ENCODE peak calls at places on chromosomes 7 and 10, in six cellular contexts. One of them, this sample, is unnamed.

GRCh38 chr10:52740913-52741675 is 31.5 kb downstream of the MBL2 start:
- DNase-seq in K562: peak; percentile 50
- DNase-seq in GM12878: no peak
- DNase-seq in GM23338: peak; percentile 85
- DNase-seq in H1: peak; percentile 31
- DNase-seq in WTC11: peak; percentile 90
- DNase-seq in this sample: peak; percentile 66

GRCh38 chr7:106947244-106947728 is 82.2 kb downstream of the PIK3CG start:
- DNase-seq in K562: peak; percentile 96
- DNase-seq in GM23338: peak; percentile 97
- DNase-seq in H1: peak; percentile 83
- DNase-seq in WTC11: peak; percentile 65
- DNase-seq in GM12878: no peak
- DNase-seq in this sample: peak; percentile 35

GRCh38 chr7:153887756-153888591 is 164.2 kb upstream of the DPP6 start:
- DNase-seq in H1: no peak
- DNase-seq in GM23338: no peak
- DNase-seq in GM12878: no peak
- DNase-seq in K562: no peak
- DNase-seq in WTC11: no peak
- DNase-seq in this sample: no peak

GRCh38 chr10:102744374-102745051 is 765 bp downstream of the WBP1L start:
- DNase-seq in GM12878: no peak
- DNase-seq in K562: peak; percentile 47
- DNase-seq in WTC11: no peak
- DNase-seq in GM23338: peak; percentile 31
- DNase-seq in H1: no peak
- DNase-seq in this sample: no peak

GRCh38 chr10:21197006-21197405 is 299.9 kb upstream of the NEBL start:
- DNase-seq in K562: no peak
- DNase-seq in GM23338: no peak
- DNase-seq in WTC11: no peak
- DNase-seq in GM12878: no peak
- DNase-seq in H1: no peak
- DNase-seq in this sample: no peak

GRCh38 chr10:89466599-89467035 is 52.2 kb downstream of the IFIT5 start:
- DNase-seq in WTC11: no peak
- DNase-seq in GM23338: peak; percentile 48
- DNase-seq in GM12878: no peak
- DNase-seq in H1: no peak
- DNase-seq in K562: peak; percentile 6
- DNase-seq in this sample: peak; percentile 18

GRCh38 chr10:99849525-99849924 is 67.1 kb downstream of the ABCC2 start:
- DNase-seq in GM23338: peak; percentile 59
- DNase-seq in GM12878: no peak
- DNase-seq in K562: no peak
- DNase-seq in H1: no peak
- DNase-seq in WTC11: no peak
- DNase-seq in this sample: peak; percentile 85

GRCh38 chr10:43352951-43353350 is 18.5 kb upstream of the FXYD4 start:
- DNase-seq in GM23338: no peak
- DNase-seq in K562: no peak
- DNase-seq in GM12878: no peak
- DNase-seq in WTC11: no peak
- DNase-seq in H1: no peak
- DNase-seq in this sample: no peak

GRCh38 chr7:101172854-101173751 is 7.0 kb downstream of the NAT16 start:
- DNase-seq in GM12878: no peak
- DNase-seq in WTC11: peak; percentile 18
- DNase-seq in GM23338: peak; percentile 51
- DNase-seq in K562: peak; percentile 41
- DNase-seq in H1: no peak
- DNase-seq in this sample: no peak

GRCh38 chr10:71124921-71125748 is 87.2 kb upstream of the UNC5B start:
- DNase-seq in GM12878: no peak
- DNase-seq in H1: no peak
- DNase-seq in WTC11: no peak
- DNase-seq in GM23338: no peak
- DNase-seq in K562: no peak
- DNase-seq in this sample: no peak

GRCh38 chr7:103805376-103805775 is 184.1 kb downstream of the RELN start:
- DNase-seq in K562: no peak
- DNase-seq in WTC11: no peak
- DNase-seq in GM23338: no peak
- DNase-seq in H1: no peak
- DNase-seq in GM12878: no peak
- DNase-seq in this sample: no peak

GRCh38 chr10:75238182-75239180 is 2.7 kb upstream of the COMTD1 start:
- DNase-seq in K562: peak; percentile 67
- DNase-seq in H1: no peak
- DNase-seq in WTC11: no peak
- DNase-seq in GM12878: no peak
- DNase-seq in GM23338: peak; percentile 54
- DNase-seq in this sample: no peak

GRCh38 chr10:6669269-6669859 is 89.3 kb upstream of the PRKCQ start:
- DNase-seq in H1: no peak
- DNase-seq in GM12878: no peak
- DNase-seq in WTC11: no peak
- DNase-seq in GM23338: peak; percentile 77
- DNase-seq in K562: peak; percentile 50
- DNase-seq in this sample: peak; percentile 14

GRCh38 chr10:35192645-35193249 is 66.1 kb downstream of the CREM start:
- DNase-seq in H1: no peak
- DNase-seq in WTC11: no peak
- DNase-seq in GM12878: no peak
- DNase-seq in GM23338: no peak
- DNase-seq in K562: no peak
- DNase-seq in this sample: no peak

GRCh38 chr10:105837951-105838350 is 1196.9 kb downstream of the SORCS3 start:
- DNase-seq in WTC11: no peak
- DNase-seq in H1: no peak
- DNase-seq in GM23338: peak; percentile 25
- DNase-seq in GM12878: peak; percentile 52
- DNase-seq in K562: no peak
- DNase-seq in this sample: peak; percentile 6

GRCh38 chr7:1061180-1061579 is 16.8 kb downstream of the GPR146 start:
- DNase-seq in H1: no peak
- DNase-seq in WTC11: no peak
- DNase-seq in K562: no peak
- DNase-seq in GM12878: no peak
- DNase-seq in GM23338: no peak
- DNase-seq in this sample: no peak

GRCh38 chr7:99409814-99410213 is 1.0 kb downstream of the BUD31 start:
- DNase-seq in H1: no peak
- DNase-seq in GM23338: no peak
- DNase-seq in WTC11: no peak
- DNase-seq in GM12878: no peak
- DNase-seq in K562: peak; percentile 35
- DNase-seq in this sample: no peak

GRCh38 chr10:34728361-34728760 is 86.7 kb downstream of the PARD3 start:
- DNase-seq in K562: no peak
- DNase-seq in H1: no peak
- DNase-seq in GM12878: no peak
- DNase-seq in GM23338: no peak
- DNase-seq in WTC11: no peak
- DNase-seq in this sample: no peak

GRCh38 chr10:84563355-84563754 is 235.0 kb downstream of the CCSER2 start:
- DNase-seq in GM23338: no peak
- DNase-seq in K562: no peak
- DNase-seq in H1: no peak
- DNase-seq in WTC11: no peak
- DNase-seq in GM12878: peak; percentile 23
- DNase-seq in this sample: no peak

GRCh38 chr10:103839513-103839864 is 15.9 kb downstream of the SH3PXD2A start:
- DNase-seq in GM12878: no peak
- DNase-seq in H1: no peak
- DNase-seq in K562: no peak
- DNase-seq in GM23338: no peak
- DNase-seq in WTC11: no peak
- DNase-seq in this sample: no peak

GRCh38 chr10:6920072-6921019 is 340.3 kb upstream of the PRKCQ start:
- DNase-seq in GM23338: peak; percentile 92
- DNase-seq in K562: peak; percentile 92
- DNase-seq in H1: peak; percentile 47
- DNase-seq in WTC11: peak; percentile 83
- DNase-seq in GM12878: no peak
- DNase-seq in this sample: peak; percentile 33

GRCh38 chr10:80468002-80468401 is 13.9 kb downstream of the TSPAN14 start:
- DNase-seq in H1: no peak
- DNase-seq in K562: peak; percentile 58
- DNase-seq in WTC11: peak; percentile 74
- DNase-seq in GM12878: no peak
- DNase-seq in GM23338: peak; percentile 87
- DNase-seq in this sample: no peak

GRCh38 chr7:101557978-101558741 is 70.9 kb downstream of the MYL10 start:
- DNase-seq in H1: no peak
- DNase-seq in K562: no peak
- DNase-seq in GM23338: no peak
- DNase-seq in GM12878: no peak
- DNase-seq in WTC11: no peak
- DNase-seq in this sample: no peak

DNA sequence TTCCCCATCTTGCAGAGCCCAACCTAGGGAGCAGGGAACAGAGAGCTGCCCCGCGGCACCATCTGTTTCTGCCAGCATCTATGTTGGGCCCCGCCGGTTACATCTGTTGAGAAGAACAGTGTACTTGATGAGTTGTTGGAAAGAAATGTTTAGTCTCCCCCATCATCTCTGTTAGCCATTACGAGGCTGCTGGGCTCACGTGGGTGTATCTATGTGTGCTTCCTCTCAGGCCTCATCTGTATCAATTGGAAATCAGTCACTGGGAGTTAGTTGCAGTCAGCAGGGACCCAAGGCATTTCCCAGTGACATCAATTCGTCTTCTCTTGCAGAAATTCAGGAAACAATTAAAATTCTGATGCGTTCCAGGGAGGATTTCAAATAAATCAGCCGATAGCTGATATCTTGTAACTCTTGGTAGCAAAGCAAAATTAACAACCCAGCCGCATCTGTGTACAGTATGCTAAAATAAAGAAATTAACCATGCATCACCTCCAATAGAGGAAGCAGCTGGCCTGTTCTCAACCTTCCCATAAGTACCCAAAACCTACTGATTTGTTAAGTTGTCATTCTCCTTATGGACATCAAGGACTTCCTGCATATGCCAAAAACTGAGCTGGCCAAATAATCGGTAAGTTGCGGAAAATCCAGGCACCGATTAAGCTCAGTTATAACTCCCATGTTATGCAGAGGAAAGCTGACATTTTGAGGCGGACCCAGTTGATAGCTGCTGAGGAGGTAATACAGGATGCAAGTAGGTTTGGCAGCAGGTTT is 725.3 kb upstream of the GALNT17 start:
- DNase-seq in GM23338: no peak
- DNase-seq in GM12878: no peak
- DNase-seq in WTC11: no peak
- DNase-seq in H1: no peak
- DNase-seq in K562: no peak
- DNase-seq in this sample: no peak
- TF ChIP-seq CREB1 in GM23338: no peak
- TF ChIP-seq CREB1 in GM12878: no peak
- TF ChIP-seq CREB1 in WTC11: no peak
- TF ChIP-seq CREB1 in H1: no peak
- TF ChIP-seq CREB1 in K562: no peak
- TF ChIP-seq CREB1 in this sample: no peak

GRCh38 chr7:118288098-118288497 is 63.6 kb downstream of the ANKRD7 start:
- DNase-seq in WTC11: no peak
- DNase-seq in GM12878: peak; percentile 5
- DNase-seq in GM23338: no peak
- DNase-seq in K562: no peak
- DNase-seq in H1: no peak
- DNase-seq in this sample: no peak
- TF ChIP-seq CREB1 in WTC11: no peak
- TF ChIP-seq CREB1 in GM12878: no peak
- TF ChIP-seq CREB1 in GM23338: no peak
- TF ChIP-seq CREB1 in K562: no peak
- TF ChIP-seq CREB1 in H1: no peak
- TF ChIP-seq CREB1 in this sample: no peak

GRCh38 chr10:114753126-114753525 is 68.5 kb upstream of the FHIP2A start:
- DNase-seq in GM12878: no peak
- DNase-seq in K562: no peak
- DNase-seq in H1: no peak
- DNase-seq in GM23338: no peak
- DNase-seq in WTC11: no peak
- DNase-seq in this sample: no peak
- TF ChIP-seq CREB1 in GM12878: no peak
- TF ChIP-seq CREB1 in K562: no peak
- TF ChIP-seq CREB1 in H1: no peak
- TF ChIP-seq CREB1 in GM23338: no peak
- TF ChIP-seq CREB1 in WTC11: no peak
- TF ChIP-seq CREB1 in this sample: no peak

GRCh38 chr10:132446661-132447445 is 49.9 kb downstream of the PWWP2B start:
- DNase-seq in H1: no peak
- DNase-seq in WTC11: no peak
- DNase-seq in GM12878: peak; percentile 21
- DNase-seq in K562: peak; percentile 85
- DNase-seq in GM23338: no peak
- DNase-seq in this sample: peak; percentile 83

GRCh38 chr10:132448248-132448731 is 51.3 kb downstream of the PWWP2B start:
- DNase-seq in H1: no peak
- DNase-seq in WTC11: peak; percentile 84
- DNase-seq in GM12878: peak; percentile 30
- DNase-seq in GM23338: peak; percentile 79
- DNase-seq in K562: peak; percentile 91
- DNase-seq in this sample: no peak

GRCh38 chr10:132446195-132446581 is 49.2 kb downstream of the PWWP2B start:
- DNase-seq in K562: no peak
- DNase-seq in GM12878: no peak
- DNase-seq in WTC11: no peak
- DNase-seq in H1: no peak
- DNase-seq in GM23338: no peak
- DNase-seq in this sample: no peak

GRCh38 chr10:132449051-132449825 is 52.2 kb downstream of the PWWP2B start:
- DNase-seq in GM12878: no peak
- DNase-seq in H1: no peak
- DNase-seq in GM23338: no peak
- DNase-seq in WTC11: peak; percentile 76
- DNase-seq in K562: no peak
- DNase-seq in this sample: no peak

DNA sequence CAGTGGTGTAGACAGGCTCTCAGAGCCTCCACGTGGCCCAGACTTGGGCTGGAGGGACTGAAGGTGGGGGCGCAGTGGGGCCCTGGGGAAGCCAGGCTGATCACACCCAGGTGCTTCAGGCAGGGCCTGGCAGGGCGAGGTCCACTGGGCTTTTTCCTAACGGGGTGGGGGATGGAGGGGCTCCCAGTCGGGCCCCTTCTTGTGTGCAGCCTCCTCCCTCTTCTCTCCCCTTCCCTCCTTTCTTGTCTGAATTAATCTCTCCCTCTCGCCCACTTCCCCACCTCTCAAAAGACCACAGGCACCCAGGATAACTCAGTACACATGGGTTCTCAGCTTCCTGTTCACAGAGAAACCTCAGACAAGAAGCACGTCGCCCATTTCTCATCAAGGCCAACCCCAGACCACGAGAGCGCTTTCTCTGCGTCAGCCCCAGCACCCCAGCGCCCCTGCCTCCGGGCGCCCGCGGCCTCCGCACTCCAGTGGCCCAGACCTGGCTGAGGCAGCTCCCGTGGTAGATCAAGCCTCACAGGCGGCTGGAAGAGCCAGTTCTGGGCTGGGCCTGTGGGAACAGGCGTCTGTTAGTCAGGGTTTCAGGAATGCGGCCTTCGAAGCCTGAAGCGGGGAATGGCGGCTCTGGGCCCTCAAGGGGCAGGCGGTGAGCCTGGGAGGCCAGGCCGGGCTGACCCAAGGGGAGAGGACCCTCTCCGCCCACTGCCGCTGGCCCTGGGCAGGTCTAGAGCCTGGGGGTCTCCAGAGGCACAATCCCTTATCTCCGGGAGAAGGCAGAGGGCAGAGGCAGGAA is 50.6 kb downstream of the PWWP2B start:
- DNase-seq in H1: no peak
- DNase-seq in K562: no peak
- DNase-seq in GM23338: peak; percentile 66
- DNase-seq in GM12878: no peak
- DNase-seq in WTC11: peak; percentile 52
- DNase-seq in this sample: peak; percentile 39
- TF ChIP-seq CREB1 in H1: no peak
- TF ChIP-seq CREB1 in K562: no peak
- TF ChIP-seq CREB1 in GM23338: no peak
- TF ChIP-seq CREB1 in GM12878: no peak
- TF ChIP-seq CREB1 in WTC11: no peak
- TF ChIP-seq CREB1 in this sample: no peak